ENCODE peak calls at places on chromosome 18, in six cellular contexts. Z, P, N, D, W and J are unnamed samples. For H3K9me3, the result is how much of the 10 kb centered on the place peaks cover.

GRCh38 chr18:3902676-3903075 is 452.7 kb downstream of the TGIF1 start:
- DNase-seq in Z (no peak), P (peak), N (no peak), D (no peak), W (no peak), J (no peak)

GRCh38 chr18:13361422-13361821 is 142.9 kb downstream of the LDLRAD4 start:
- DNase-seq in Z (no peak), P (no peak), N (no peak), D (no peak), W (no peak), J (no peak)

GRCh38 chr18:11502368-11502767 is 107.0 kb upstream of the SLC35G4 start:
- DNase-seq in Z (no peak), P (no peak), N (no peak), D (no peak), W (no peak), J (no peak)

GRCh38 chr18:13137041-13137938 is 81.3 kb upstream of the LDLRAD4 start:
- DNase-seq in Z (no peak), P (peak), N (peak), D (no peak), W (peak), J (no peak)

GRCh38 chr18:26190506-26190905 is 35.7 kb upstream of the TAF4B start:
- DNase-seq in Z (no peak), P (no peak), N (no peak), D (no peak), W (no peak), J (no peak)

GRCh38 chr18:45657357-45658335 is 42.4 kb downstream of the SLC14A2 start:
- DNase-seq in Z (no peak), P (no peak), N (no peak), D (no peak), W (no peak), J (no peak)

GRCh38 chr18:22930089-22930713 is 2.9 kb upstream of the RBBP8 start:
- DNase-seq in Z (peak), P (peak), N (peak), D (peak), W (peak), J (no peak)

GRCh38 chr18:13879492-13879891 is 35.8 kb downstream of the MC2R start:
- DNase-seq in Z (no peak), P (no peak), N (no peak), D (no peak), W (no peak), J (no peak)

GRCh38 chr18:36212978-36213303 is 25.6 kb downstream of the MOCOS start:
- DNase-seq in Z (no peak), P (no peak), N (no peak), D (no peak), W (no peak), J (no peak)

GRCh38 chr18:75581336-75582121 is 154.0 kb upstream of the SMIM21 start:
- DNase-seq in Z (no peak), P (peak), N (no peak), D (no peak), W (no peak), J (no peak)

GRCh38 chr18:8571399-8571798 is 37.8 kb upstream of the RAB12 start:
- DNase-seq in Z (no peak), P (no peak), N (no peak), D (no peak), W (no peak), J (no peak)

GRCh38 chr18:9722691-9723090 is 14.6 kb downstream of the RAB31 start:
- DNase-seq in Z (no peak), P (no peak), N (no peak), D (no peak), W (peak), J (no peak)

GRCh38 chr18:47800192-47800591 is 130.3 kb downstream of the SMAD2 start:
- DNase-seq in Z (no peak), P (no peak), N (no peak), D (no peak), W (no peak), J (no peak)

GRCh38 chr18:9771261-9771976 is 63.3 kb downstream of the RAB31 start:
- DNase-seq in Z (peak), P (peak), N (peak), D (peak), W (peak), J (no peak)

GRCh38 chr18:11387880-11388279 is 221.5 kb upstream of the SLC35G4 start:
- DNase-seq in Z (no peak), P (peak), N (peak), D (peak), W (no peak), J (no peak)

GRCh38 chr18:52572036-52572750 is 232.2 kb downstream of the DCC start:
- DNase-seq in Z (no peak), P (no peak), N (no peak), D (no peak), W (no peak), J (no peak)

GRCh38 chr18:48819276-48819675 is 131.5 kb downstream of the SMAD7 start:
- DNase-seq in Z (no peak), P (no peak), N (no peak), D (peak), W (no peak), J (peak)

GRCh38 chr18:13465476-13465875 is 246.9 kb downstream of the LDLRAD4 start:
- DNase-seq in Z (no peak), P (no peak), N (no peak), D (no peak), W (no peak), J (no peak)

GRCh38 chr18:41410007-41410406 is 545.0 kb upstream of the PIK3C3 start:
- DNase-seq in Z (no peak), P (no peak), N (no peak), D (no peak), W (no peak), J (no peak)

GRCh38 chr18:4017479-4017878 is 437.6 kb downstream of the DLGAP1 start:
- DNase-seq in Z (no peak), P (peak), N (no peak), D (no peak), W (no peak), J (no peak)

GRCh38 chr18:58013241-58014211 is 30.5 kb upstream of the NEDD4L start:
- DNase-seq in Z (no peak), P (no peak), N (no peak), D (no peak), W (peak), J (no peak)

GRCh38 chr18:9095297-9096012 is 7.0 kb upstream of the NDUFV2 start:
- DNase-seq in Z (no peak), P (no peak), N (no peak), D (no peak), W (no peak), J (no peak)

GRCh38 chr18:68887410-68887809 is 89.5 kb downstream of the CCDC102B start:
- DNase-seq in Z (no peak), P (no peak), N (no peak), D (no peak), W (no peak), J (no peak)

GRCh38 chr18:61731169-61731568 is 161.6 kb downstream of the RNF152 start:
- DNase-seq in Z (no peak), P (no peak), N (no peak), D (no peak), W (no peak), J (no peak)

GRCh38 chr18:39862341-39862740 is 2092.7 kb upstream of the PIK3C3 start:
- DNase-seq in Z (no peak), P (no peak), N (no peak), D (no peak), W (no peak), J (no peak)

GRCh38 chr18:23038712-23039111 is 96.6 kb upstream of the CABLES1 start:
- DNase-seq in Z (no peak), P (no peak), N (no peak), D (no peak), W (no peak), J (no peak)

GRCh38 chr18:34932363-34932762 is 108.8 kb upstream of the MAPRE2 start:
- DNase-seq in Z (no peak), P (no peak), N (no peak), D (no peak), W (no peak), J (no peak)

GRCh38 chr18:11570770-11571169 is 38.6 kb upstream of the SLC35G4 start:
- DNase-seq in Z (no peak), P (no peak), N (no peak), D (no peak), W (no peak), J (no peak)

GRCh38 chr18:7480853-7481252 is 86.3 kb upstream of the PTPRM start:
- DNase-seq in Z (no peak), P (no peak), N (no peak), D (no peak), W (no peak), J (no peak)

GRCh38 chr18:48074929-48075706 is 144.7 kb upstream of the SMAD2 start:
- DNase-seq in Z (no peak), P (no peak), N (no peak), D (no peak), W (no peak), J (no peak)

GRCh38 chr18:55097406-55098170 is 138.3 kb upstream of the CCDC68 start:
- DNase-seq in Z (no peak), P (no peak), N (no peak), D (no peak), W (no peak), J (no peak)

DNA sequence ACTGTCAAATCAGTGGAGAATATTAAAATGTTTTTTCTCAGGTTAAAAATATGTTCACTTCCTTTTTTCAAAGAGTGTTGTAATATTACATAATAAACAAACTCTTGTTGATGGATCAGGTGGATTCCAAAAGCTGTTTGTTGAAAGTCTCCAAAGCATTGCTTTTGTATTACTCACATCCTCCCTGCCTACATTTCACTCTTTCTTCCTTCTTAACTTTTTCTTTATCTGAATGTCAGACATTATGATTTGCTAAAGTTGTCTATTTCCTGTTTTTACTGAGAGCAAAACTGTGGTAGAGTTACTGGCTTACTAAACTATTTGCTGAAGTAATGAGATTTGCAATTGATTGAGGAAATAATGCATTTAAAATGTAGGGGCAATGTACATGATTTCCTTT is 92.1 kb downstream of the CDH19 start:
- DNase-seq in Z (no peak), P (no peak), N (no peak), D (no peak), W (no peak), J (no peak)
- H3K9me3 ChIP-seq in Z (under half), P (under half), N (under half), D (under half), W (under half), J (under half)

DNA sequence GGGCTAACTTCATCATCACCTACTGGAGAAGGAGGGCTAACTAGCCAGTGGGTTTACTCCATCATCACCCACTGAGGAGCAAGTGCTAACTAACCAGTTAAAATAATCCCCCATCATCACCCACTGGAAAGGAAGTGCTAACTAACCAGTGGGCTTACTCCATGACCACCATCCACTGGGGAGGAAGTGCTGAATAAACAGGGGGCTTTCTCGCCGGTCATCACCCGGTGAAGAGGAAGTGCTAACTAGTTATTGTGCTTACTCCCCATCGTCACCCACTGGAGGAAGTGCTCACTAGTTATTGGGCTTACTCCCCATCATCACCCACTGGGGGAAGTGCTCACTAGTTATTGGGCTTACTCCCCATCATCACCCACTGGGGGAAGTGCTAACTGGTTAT is 124.4 kb upstream of the SALL3 start:
- DNase-seq in Z (no peak), P (no peak), N (no peak), D (no peak), W (no peak), J (no peak)
- H3K9me3 ChIP-seq in Z (under half), P (under half), N (under half), D (under half), W (under half), J (under half)

GRCh38 chr18:73214970-73215369 is 347.2 kb upstream of the NETO1 start:
- DNase-seq in Z (no peak), P (no peak), N (no peak), D (no peak), W (no peak), J (no peak)

GRCh38 chr18:73218293-73218692 is 350.5 kb upstream of the NETO1 start:
- DNase-seq in Z (no peak), P (no peak), N (no peak), D (no peak), W (no peak), J (no peak)

GRCh38 chr18:73220639-73221038 is 352.9 kb upstream of the NETO1 start:
- DNase-seq in Z (no peak), P (no peak), N (no peak), D (no peak), W (no peak), J (no peak)
- H3K9me3 ChIP-seq in Z (under half), P (under half), N (under half), D (under half), W (under half), J (under half)

GRCh38 chr18:78107363-78107762 is 857.7 kb downstream of the GALR1 start:
- DNase-seq in Z (no peak), P (no peak), N (no peak), D (no peak), W (no peak), J (no peak)
- H3K9me3 ChIP-seq in Z (under half), P (under half), N (under half), D (under half), W (under half), J (under half)

GRCh38 chr18:21803495-21803894 is 62.9 kb downstream of the MIB1 start:
- DNase-seq in Z (no peak), P (no peak), N (no peak), D (no peak), W (no peak), J (no peak)

DNA sequence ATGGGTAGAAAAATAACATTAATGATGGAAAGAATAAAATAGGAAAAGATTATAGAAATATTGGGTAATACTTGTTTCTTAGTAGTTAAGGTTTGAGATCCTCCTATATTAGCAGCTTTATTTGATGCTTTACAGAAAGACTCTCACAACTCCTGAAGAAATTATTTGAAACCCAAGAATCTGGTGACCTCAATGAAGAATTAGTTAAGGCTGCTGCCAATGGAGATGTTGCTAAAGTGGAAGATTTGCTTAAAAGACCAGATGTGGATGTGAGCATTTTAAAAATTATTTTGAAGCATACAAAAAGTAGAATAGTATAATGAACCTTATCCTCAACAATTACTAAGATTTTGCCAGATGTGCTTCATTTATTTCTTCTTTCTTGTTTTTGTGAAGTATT is 59.1 kb downstream of the MIB1 start:
- DNase-seq in Z (no peak), P (no peak), N (no peak), D (no peak), W (no peak), J (no peak)
- H3K9me3 ChIP-seq in Z (under half), P (under half), N (under half), D (under half), W (under half), J (under half)

GRCh38 chr18:63763831-63764600 is 11.2 kb upstream of the SERPINB7 start:
- DNase-seq in Z (no peak), P (no peak), N (no peak), D (no peak), W (no peak), J (no peak)
- H3K9me3 ChIP-seq in Z (under half), P (under half), N (under half), D (under half), W (under half), J (under half)

GRCh38 chr18:404061-404460 is 96.4 kb downstream of the COLEC12 start:
- DNase-seq in Z (no peak), P (no peak), N (no peak), D (no peak), W (no peak), J (no peak)
- H3K9me3 ChIP-seq in Z (under half), P (under half), N (under half), D (under half), W (under half), J (under half)